ENCODE peak calls at places on chromosome 1, in seven cellular contexts. One of them, this sample, is unnamed.

GRCh38 chr1:156276966-156277381 is 5.7 kb downstream of the SMG5 start:
- DNase-seq in endodermal cell: no peak
- DNase-seq in psoas muscle: no peak
- DNase-seq in coronary artery: no peak
- DNase-seq in suprapubic skin: no peak
- DNase-seq in adipocyte: peak
- DNase-seq in CD8-positive, alpha-beta T cell: no peak
- DNase-seq in this sample: no peak

GRCh38 chr1:93663191-93663614 is 18.4 kb downstream of the BCAR3 start:
- DNase-seq in psoas muscle: no peak
- DNase-seq in suprapubic skin: no peak
- DNase-seq in CD8-positive, alpha-beta T cell: no peak
- DNase-seq in endodermal cell: no peak
- DNase-seq in adipocyte: no peak
- DNase-seq in coronary artery: no peak
- DNase-seq in this sample: no peak

GRCh38 chr1:60504206-60504868 is 430.8 kb upstream of the C1orf87 start:
- DNase-seq in suprapubic skin: no peak
- DNase-seq in CD8-positive, alpha-beta T cell: no peak
- DNase-seq in endodermal cell: no peak
- DNase-seq in psoas muscle: no peak
- DNase-seq in coronary artery: no peak
- DNase-seq in adipocyte: peak
- DNase-seq in this sample: no peak

GRCh38 chr1:38990401-38990745 is 703 bp upstream of the AKIRIN1 start:
- DNase-seq in endodermal cell: no peak
- DNase-seq in adipocyte: peak
- DNase-seq in coronary artery: no peak
- DNase-seq in psoas muscle: no peak
- DNase-seq in suprapubic skin: no peak
- DNase-seq in CD8-positive, alpha-beta T cell: no peak
- DNase-seq in this sample: no peak

GRCh38 chr1:54008876-54009275 is 9.1 kb downstream of the LDLRAD1 start:
- DNase-seq in endodermal cell: no peak
- DNase-seq in suprapubic skin: no peak
- DNase-seq in CD8-positive, alpha-beta T cell: no peak
- DNase-seq in coronary artery: no peak
- DNase-seq in psoas muscle: no peak
- DNase-seq in adipocyte: no peak
- DNase-seq in this sample: no peak

GRCh38 chr1:87977145-87977544 is 648.5 kb downstream of the LMO4 start:
- DNase-seq in CD8-positive, alpha-beta T cell: no peak
- DNase-seq in adipocyte: no peak
- DNase-seq in endodermal cell: no peak
- DNase-seq in coronary artery: no peak
- DNase-seq in suprapubic skin: no peak
- DNase-seq in psoas muscle: no peak
- DNase-seq in this sample: no peak

GRCh38 chr1:53740621-53741105 is 1.7 kb upstream of the GLIS1 start:
- DNase-seq in coronary artery: no peak
- DNase-seq in psoas muscle: no peak
- DNase-seq in adipocyte: peak
- DNase-seq in CD8-positive, alpha-beta T cell: no peak
- DNase-seq in endodermal cell: no peak
- DNase-seq in suprapubic skin: no peak
- DNase-seq in this sample: no peak

GRCh38 chr1:165467706-165468105 is 22.8 kb upstream of the RXRG start:
- DNase-seq in endodermal cell: no peak
- DNase-seq in suprapubic skin: no peak
- DNase-seq in adipocyte: no peak
- DNase-seq in coronary artery: no peak
- DNase-seq in psoas muscle: no peak
- DNase-seq in CD8-positive, alpha-beta T cell: no peak
- DNase-seq in this sample: no peak

GRCh38 chr1:107110346-107110745 is 30.5 kb upstream of the NTNG1 start:
- DNase-seq in endodermal cell: no peak
- DNase-seq in coronary artery: no peak
- DNase-seq in suprapubic skin: no peak
- DNase-seq in CD8-positive, alpha-beta T cell: no peak
- DNase-seq in adipocyte: peak
- DNase-seq in psoas muscle: no peak
- DNase-seq in this sample: no peak

GRCh38 chr1:61133048-61134019 is 51.0 kb downstream of the NFIA start:
- DNase-seq in endodermal cell: no peak
- DNase-seq in adipocyte: no peak
- DNase-seq in suprapubic skin: no peak
- DNase-seq in CD8-positive, alpha-beta T cell: no peak
- DNase-seq in coronary artery: no peak
- DNase-seq in psoas muscle: no peak
- DNase-seq in this sample: no peak

GRCh38 chr1:226405411-226405988 is 2.4 kb downstream of the PARP1 start:
- DNase-seq in CD8-positive, alpha-beta T cell: no peak
- DNase-seq in adipocyte: no peak
- DNase-seq in suprapubic skin: no peak
- DNase-seq in coronary artery: peak
- DNase-seq in psoas muscle: no peak
- DNase-seq in endodermal cell: peak
- DNase-seq in this sample: no peak

GRCh38 chr1:5933676-5934057 is 58.6 kb downstream of the NPHP4 start:
- DNase-seq in endodermal cell: no peak
- DNase-seq in suprapubic skin: no peak
- DNase-seq in coronary artery: no peak
- DNase-seq in psoas muscle: no peak
- DNase-seq in CD8-positive, alpha-beta T cell: no peak
- DNase-seq in adipocyte: peak
- DNase-seq in this sample: no peak

GRCh38 chr1:248471154-248471553 is 2.0 kb upstream of the OR2T3 start:
- DNase-seq in endodermal cell: no peak
- DNase-seq in adipocyte: no peak
- DNase-seq in suprapubic skin: no peak
- DNase-seq in coronary artery: no peak
- DNase-seq in CD8-positive, alpha-beta T cell: no peak
- DNase-seq in psoas muscle: no peak
- DNase-seq in this sample: no peak

GRCh38 chr1:234737915-234738314 is 127.9 kb upstream of the IRF2BP2 start:
- DNase-seq in psoas muscle: no peak
- DNase-seq in CD8-positive, alpha-beta T cell: no peak
- DNase-seq in adipocyte: no peak
- DNase-seq in endodermal cell: peak
- DNase-seq in coronary artery: no peak
- DNase-seq in suprapubic skin: no peak
- DNase-seq in this sample: no peak

GRCh38 chr1:228059536-228060457 is 22.7 kb upstream of the ARF1 start:
- DNase-seq in CD8-positive, alpha-beta T cell: peak
- DNase-seq in endodermal cell: peak
- DNase-seq in psoas muscle: no peak
- DNase-seq in coronary artery: no peak
- DNase-seq in suprapubic skin: peak
- DNase-seq in adipocyte: peak
- DNase-seq in this sample: peak

GRCh38 chr1:41776896-41777431 is 141.8 kb downstream of the HIVEP3 start:
- DNase-seq in psoas muscle: no peak
- DNase-seq in CD8-positive, alpha-beta T cell: no peak
- DNase-seq in endodermal cell: no peak
- DNase-seq in adipocyte: no peak
- DNase-seq in coronary artery: no peak
- DNase-seq in suprapubic skin: no peak
- DNase-seq in this sample: no peak

GRCh38 chr1:11817192-11817591 is 11.2 kb downstream of the CLCN6 start:
- DNase-seq in CD8-positive, alpha-beta T cell: no peak
- DNase-seq in coronary artery: no peak
- DNase-seq in suprapubic skin: no peak
- DNase-seq in endodermal cell: no peak
- DNase-seq in psoas muscle: no peak
- DNase-seq in adipocyte: no peak
- DNase-seq in this sample: no peak

GRCh38 chr1:207393610-207394009 is 60.5 kb upstream of the CR2 start:
- DNase-seq in suprapubic skin: no peak
- DNase-seq in adipocyte: peak
- DNase-seq in CD8-positive, alpha-beta T cell: no peak
- DNase-seq in coronary artery: no peak
- DNase-seq in endodermal cell: no peak
- DNase-seq in psoas muscle: no peak
- DNase-seq in this sample: no peak

GRCh38 chr1:63322944-63323865 is 838 bp downstream of the FOXD3 start:
- DNase-seq in coronary artery: no peak
- DNase-seq in suprapubic skin: no peak
- DNase-seq in endodermal cell: peak
- DNase-seq in psoas muscle: no peak
- DNase-seq in adipocyte: no peak
- DNase-seq in CD8-positive, alpha-beta T cell: peak
- DNase-seq in this sample: peak

GRCh38 chr1:199383791-199384190 is 643.7 kb upstream of the NR5A2 start:
- DNase-seq in suprapubic skin: no peak
- DNase-seq in CD8-positive, alpha-beta T cell: no peak
- DNase-seq in coronary artery: no peak
- DNase-seq in psoas muscle: no peak
- DNase-seq in adipocyte: no peak
- DNase-seq in endodermal cell: no peak
- DNase-seq in this sample: no peak

GRCh38 chr1:241895013-241895412 is 47.0 kb downstream of the EXO1 start:
- DNase-seq in psoas muscle: no peak
- DNase-seq in adipocyte: no peak
- DNase-seq in suprapubic skin: no peak
- DNase-seq in coronary artery: no peak
- DNase-seq in endodermal cell: no peak
- DNase-seq in CD8-positive, alpha-beta T cell: no peak
- DNase-seq in this sample: no peak

GRCh38 chr1:77282866-77283539 is 1.2 kb downstream of the AK5 start:
- DNase-seq in CD8-positive, alpha-beta T cell: no peak
- DNase-seq in psoas muscle: peak
- DNase-seq in endodermal cell: peak
- DNase-seq in adipocyte: peak
- DNase-seq in coronary artery: no peak
- DNase-seq in suprapubic skin: no peak
- DNase-seq in this sample: no peak

GRCh38 chr1:24925082-24925779 is 4.8 kb downstream of the RUNX3 start:
- DNase-seq in psoas muscle: no peak
- DNase-seq in CD8-positive, alpha-beta T cell: peak
- DNase-seq in coronary artery: no peak
- DNase-seq in adipocyte: no peak
- DNase-seq in suprapubic skin: no peak
- DNase-seq in endodermal cell: no peak
- DNase-seq in this sample: peak
- H3K4me3 ChIP-seq in psoas muscle: no peak
- H3K4me3 ChIP-seq in CD8-positive, alpha-beta T cell: peak
- H3K4me3 ChIP-seq in coronary artery: no peak
- H3K4me3 ChIP-seq in adipocyte: no peak
- H3K4me3 ChIP-seq in suprapubic skin: no peak
- H3K4me3 ChIP-seq in endodermal cell: no peak
- H3K4me3 ChIP-seq in this sample: no peak

GRCh38 chr1:180156631-180157091 is 2.0 kb downstream of the QSOX1 start:
- DNase-seq in adipocyte: peak
- DNase-seq in psoas muscle: no peak
- DNase-seq in coronary artery: no peak
- DNase-seq in endodermal cell: no peak
- DNase-seq in suprapubic skin: no peak
- DNase-seq in CD8-positive, alpha-beta T cell: no peak
- DNase-seq in this sample: no peak

GRCh38 chr1:180160362-180160761 is 5.7 kb downstream of the QSOX1 start:
- DNase-seq in CD8-positive, alpha-beta T cell: no peak
- DNase-seq in adipocyte: no peak
- DNase-seq in suprapubic skin: no peak
- DNase-seq in psoas muscle: no peak
- DNase-seq in coronary artery: no peak
- DNase-seq in endodermal cell: no peak
- DNase-seq in this sample: no peak

GRCh38 chr1:180157576-180158057 is 2.9 kb downstream of the QSOX1 start:
- DNase-seq in adipocyte: no peak
- DNase-seq in coronary artery: no peak
- DNase-seq in psoas muscle: no peak
- DNase-seq in CD8-positive, alpha-beta T cell: no peak
- DNase-seq in suprapubic skin: no peak
- DNase-seq in endodermal cell: no peak
- DNase-seq in this sample: no peak

GRCh38 chr1:180157108-180157507 is 2.4 kb downstream of the QSOX1 start:
- DNase-seq in CD8-positive, alpha-beta T cell: no peak
- DNase-seq in psoas muscle: no peak
- DNase-seq in suprapubic skin: no peak
- DNase-seq in coronary artery: no peak
- DNase-seq in endodermal cell: no peak
- DNase-seq in adipocyte: peak
- DNase-seq in this sample: no peak

GRCh38 chr1:180158149-180159147 is 3.8 kb downstream of the QSOX1 start:
- DNase-seq in coronary artery: no peak
- DNase-seq in adipocyte: no peak
- DNase-seq in CD8-positive, alpha-beta T cell: no peak
- DNase-seq in suprapubic skin: no peak
- DNase-seq in psoas muscle: no peak
- DNase-seq in endodermal cell: no peak
- DNase-seq in this sample: no peak
- H3K4me3 ChIP-seq in coronary artery: no peak
- H3K4me3 ChIP-seq in adipocyte: no peak
- H3K4me3 ChIP-seq in CD8-positive, alpha-beta T cell: no peak
- H3K4me3 ChIP-seq in suprapubic skin: no peak
- H3K4me3 ChIP-seq in psoas muscle: no peak
- H3K4me3 ChIP-seq in endodermal cell: peak
- H3K4me3 ChIP-seq in this sample: no peak

DNA sequence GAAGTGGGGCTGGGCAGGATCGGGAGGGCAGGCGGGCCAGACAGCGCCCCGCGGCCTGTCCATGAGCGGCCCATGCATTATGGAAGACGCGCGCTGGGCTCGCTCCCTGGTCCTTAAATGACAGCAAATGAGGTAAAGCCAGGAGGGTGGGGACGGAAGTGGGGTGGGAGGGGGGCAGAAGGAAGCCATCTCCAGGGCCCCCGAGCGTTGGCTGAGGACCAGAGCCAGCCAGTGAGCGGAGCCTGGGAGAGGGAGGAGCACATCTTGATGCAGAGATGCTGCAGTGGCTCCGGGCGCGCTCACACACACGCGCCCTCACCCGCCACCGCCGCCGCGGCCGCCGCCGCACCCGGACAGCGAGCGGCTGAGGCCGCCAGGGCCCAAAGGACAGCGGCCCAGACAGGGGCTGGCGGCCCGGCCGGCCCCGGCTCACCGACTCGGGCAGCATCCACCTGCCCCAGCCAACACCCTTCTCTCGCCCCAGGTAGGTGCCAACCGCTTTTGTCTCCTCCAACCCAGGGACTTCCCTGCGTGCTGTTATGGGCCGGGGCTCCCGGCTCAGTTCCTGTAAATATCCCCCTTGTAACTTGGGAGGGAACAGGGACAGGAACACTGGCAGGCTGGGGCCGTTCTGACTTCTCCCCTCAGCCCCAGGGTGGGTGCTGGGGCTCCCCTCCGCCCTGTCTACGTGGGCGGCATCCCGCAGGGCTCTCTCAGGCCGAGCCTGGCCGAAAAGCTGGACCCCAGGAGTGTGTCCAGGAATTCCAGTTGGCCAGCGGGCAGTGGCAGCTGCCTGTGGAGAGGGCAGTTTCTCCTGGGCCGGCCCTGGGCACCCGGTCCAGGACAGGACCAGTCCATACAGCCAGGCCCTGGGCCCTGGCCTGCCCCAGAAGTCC is at the start of gene CNTN2:
- DNase-seq in psoas muscle: no peak
- DNase-seq in endodermal cell: peak
- DNase-seq in CD8-positive, alpha-beta T cell: no peak
- DNase-seq in suprapubic skin: no peak
- DNase-seq in coronary artery: no peak
- DNase-seq in adipocyte: peak
- DNase-seq in this sample: no peak
- H3K4me3 ChIP-seq in psoas muscle: no peak
- H3K4me3 ChIP-seq in endodermal cell: no peak
- H3K4me3 ChIP-seq in CD8-positive, alpha-beta T cell: no peak
- H3K4me3 ChIP-seq in suprapubic skin: peak
- H3K4me3 ChIP-seq in coronary artery: peak
- H3K4me3 ChIP-seq in adipocyte: no peak
- H3K4me3 ChIP-seq in this sample: no peak

GRCh38 chr1:64526312-64526711 is 56.4 kb downstream of the CACHD1 start:
- DNase-seq in coronary artery: no peak
- DNase-seq in psoas muscle: no peak
- DNase-seq in CD8-positive, alpha-beta T cell: no peak
- DNase-seq in suprapubic skin: no peak
- DNase-seq in adipocyte: peak
- DNase-seq in endodermal cell: no peak
- DNase-seq in this sample: no peak
- H3K4me3 ChIP-seq in coronary artery: no peak
- H3K4me3 ChIP-seq in psoas muscle: no peak
- H3K4me3 ChIP-seq in CD8-positive, alpha-beta T cell: no peak
- H3K4me3 ChIP-seq in suprapubic skin: no peak
- H3K4me3 ChIP-seq in adipocyte: peak
- H3K4me3 ChIP-seq in endodermal cell: no peak
- H3K4me3 ChIP-seq in this sample: no peak